ENCODE peak calls at places on chromosomes 16 and 17, in five cellular contexts. X is HepG2, V is K562, R is Panc1, O is HCT116. N is an unnamed sample.

GRCh38 chr17:65052585-65052984 is 4.0 kb downstream of the GNA13 start:
- DNase-seq in X (no peak), V (no peak), R (no peak), O (no peak), N (no peak)

GRCh38 chr17:16374129-16374528 is 6.8 kb upstream of the UBB start:
- DNase-seq in X (no peak), V (no peak), R (no peak), O (no peak), N (no peak)

GRCh38 chr16:89409161-89409711 is 81.1 kb downstream of the ANKRD11 start:
- DNase-seq in X (no peak), V (no peak), R (no peak), O (no peak), N (no peak)

GRCh38 chr17:36500745-36501225 is 14.3 kb downstream of the ZNHIT3 start:
- DNase-seq in X (no peak), V (no peak), R (no peak), O (no peak), N (no peak)

GRCh38 chr16:85181739-85182129 is 69.5 kb upstream of the CIBAR2 start:
- DNase-seq in X (peak), V (no peak), R (no peak), O (no peak), N (no peak)

GRCh38 chr16:58471209-58471975 is 28.6 kb upstream of the NDRG4 start:
- DNase-seq in X (no peak), V (no peak), R (no peak), O (no peak), N (no peak)

GRCh38 chr16:31354394-31355291 is at the start of gene ITGAX:
- DNase-seq in X (no peak), V (peak), R (no peak), O (no peak), N (peak)

GRCh38 chr17:58327363-58328194 is 1.0 kb downstream of the TSPOAP1 start:
- DNase-seq in X (no peak), V (no peak), R (no peak), O (no peak), N (no peak)

GRCh38 chr16:23324727-23325126 is 22.6 kb downstream of the SCNN1B start:
- DNase-seq in X (peak), V (no peak), R (no peak), O (no peak), N (no peak)

GRCh38 chr16:24775455-24775854 is 46.0 kb downstream of the TNRC6A start:
- DNase-seq in X (no peak), V (no peak), R (no peak), O (no peak), N (no peak)

GRCh38 chr16:49127103-49127502 is 154.5 kb downstream of the CBLN1 start:
- DNase-seq in X (no peak), V (peak), R (no peak), O (no peak), N (no peak)

GRCh38 chr17:9924735-9925191 is 19.7 kb upstream of the RCVRN start:
- DNase-seq in X (peak), V (peak), R (peak), O (peak), N (peak)

GRCh38 chr16:74480150-74481029 is 59.1 kb upstream of the CLEC18B start:
- DNase-seq in X (no peak), V (peak), R (no peak), O (peak), N (no peak)

GRCh38 chr16:56424791-56425438 is 430 bp downstream of the AMFR start:
- DNase-seq in X (no peak), V (peak), R (no peak), O (no peak), N (no peak)

GRCh38 chr16:86368261-86368660 is 142.1 kb upstream of the FOXF1 start:
- DNase-seq in X (no peak), V (no peak), R (no peak), O (no peak), N (no peak)

GRCh38 chr17:3636908-3637373 is 381 bp downstream of the CTNS start:
- DNase-seq in X (no peak), V (no peak), R (no peak), O (no peak), N (no peak)

GRCh38 chr17:81334419-81334896 is 39.4 kb upstream of the SLC38A10 start:
- DNase-seq in X (no peak), V (no peak), R (no peak), O (no peak), N (no peak)

GRCh38 chr16:27735031-27735430 is 185.1 kb downstream of the KATNIP start:
- DNase-seq in X (no peak), V (no peak), R (no peak), O (no peak), N (no peak)

GRCh38 chr17:58741121-58741625 is 14.5 kb upstream of the PPM1E start:
- DNase-seq in X (peak), V (no peak), R (no peak), O (peak), N (no peak)

GRCh38 chr17:35467824-35468223 is 19.3 kb upstream of the SLFN13 start:
- DNase-seq in X (no peak), V (no peak), R (no peak), O (no peak), N (no peak)

GRCh38 chr17:50608700-50609375 is 25.8 kb upstream of the ABCC3 start:
- DNase-seq in X (no peak), V (no peak), R (no peak), O (no peak), N (no peak)

GRCh38 chr16:10561001-10561400 is 19.4 kb downstream of the EMP2 start:
- DNase-seq in X (no peak), V (no peak), R (no peak), O (no peak), N (no peak)

GRCh38 chr17:43399839-43400328 is 1.1 kb downstream of the ARL4D start:
- DNase-seq in X (no peak), V (no peak), R (no peak), O (no peak), N (no peak)

GRCh38 chr17:72710185-72710584 is 382.3 kb downstream of the SLC39A11 start:
- DNase-seq in X (no peak), V (no peak), R (no peak), O (no peak), N (no peak)

GRCh38 chr17:64218066-64218465 is 45.0 kb downstream of the TEX2 start:
- DNase-seq in X (no peak), V (no peak), R (no peak), O (no peak), N (no peak)

GRCh38 chr16:11614587-11615175 is 28.0 kb upstream of the LITAF start:
- DNase-seq in X (no peak), V (no peak), R (no peak), O (no peak), N (no peak)

GRCh38 chr16:749010-749409 is 8.2 kb upstream of the CIAO3 start:
- DNase-seq in X (no peak), V (no peak), R (no peak), O (no peak), N (no peak)
- TF ChIP-seq REST in X (no peak), V (no peak), R (no peak), O (no peak), N (no peak)

GRCh38 chr16:87829988-87830672 is 39.2 kb downstream of the SLC7A5 start:
- DNase-seq in X (no peak), V (no peak), R (no peak), O (no peak), N (no peak)
- H3K27ac ChIP-seq in X (no peak), V (no peak), R (peak), O (no peak), N (no peak)

GRCh38 chr17:47957591-47958490 is at the start of gene PRR15L:
- DNase-seq in X (no peak), V (no peak), R (no peak), O (no peak), N (no peak)

GRCh38 chr17:47956818-47957590 is 679 bp downstream of the PRR15L start:
- DNase-seq in X (peak), V (no peak), R (no peak), O (no peak), N (no peak)

GRCh38 chr17:47952181-47953021 is 5.3 kb downstream of the PRR15L start:
- DNase-seq in X (peak), V (no peak), R (no peak), O (no peak), N (no peak)

GRCh38 chr17:47953945-47954344 is 3.7 kb downstream of the PRR15L start:
- DNase-seq in X (no peak), V (no peak), R (no peak), O (no peak), N (no peak)

DNA sequence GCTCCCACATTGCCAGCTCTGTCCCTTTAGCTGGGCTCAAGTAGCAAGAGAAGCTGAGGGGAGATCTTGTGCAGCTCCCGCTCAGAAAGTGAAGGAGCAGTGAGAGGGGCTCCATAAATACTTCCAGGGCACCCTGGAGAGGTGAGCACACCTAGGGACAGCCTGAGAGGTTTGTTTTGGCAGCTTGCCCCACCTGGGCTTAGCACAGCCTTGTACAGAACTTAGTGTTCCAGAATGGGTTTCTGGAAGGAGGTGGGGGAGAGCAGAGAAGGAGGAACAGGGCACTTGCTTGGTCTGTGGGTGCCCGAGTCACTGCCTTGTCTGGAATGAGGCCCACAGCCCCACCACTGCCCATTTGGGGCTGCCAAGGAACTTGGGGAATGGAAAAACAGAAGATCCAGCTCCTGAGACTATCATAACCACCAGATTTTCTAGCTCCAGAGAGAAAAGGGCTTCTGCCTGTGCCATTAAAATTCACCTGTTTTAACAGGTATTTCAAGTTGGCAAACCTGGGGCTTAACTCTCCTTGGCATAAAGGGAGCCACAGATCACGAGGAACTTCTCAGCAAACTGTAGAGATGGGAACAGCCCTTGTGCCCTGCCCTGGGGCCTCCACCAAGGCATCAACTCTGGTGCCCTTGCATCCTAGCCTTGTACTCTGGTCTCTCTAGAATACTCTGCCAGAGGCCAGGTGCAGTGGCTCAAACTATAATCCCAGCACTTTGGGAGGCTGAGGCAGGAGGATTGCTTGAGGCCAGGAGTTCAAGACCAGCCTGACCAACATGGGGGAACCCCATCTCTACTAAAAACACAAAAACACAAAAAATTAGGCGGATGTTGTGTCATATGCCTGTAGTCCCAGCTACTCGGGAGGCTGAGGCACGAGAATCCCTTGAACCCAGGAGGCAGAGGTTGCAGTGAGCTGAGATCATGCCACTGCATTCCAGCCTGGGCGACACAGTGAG is 1.9 kb downstream of the PRR15L start:
- DNase-seq in X (no peak), V (no peak), R (no peak), O (no peak), N (no peak)
- TF ChIP-seq POLR2AphosphoS5 in X (no peak), V (no peak), R (no peak), O (no peak), N (no peak)

GRCh38 chr17:21474815-21475214 is 98.7 kb downstream of the KCNJ12 start:
- DNase-seq in X (no peak), V (no peak), R (no peak), O (no peak), N (no peak)

GRCh38 chr17:21470861-21471260 is 94.7 kb downstream of the KCNJ12 start:
- DNase-seq in X (no peak), V (no peak), R (no peak), O (no peak), N (no peak)

GRCh38 chr17:21475555-21475954 is 99.4 kb downstream of the KCNJ12 start:
- DNase-seq in X (no peak), V (no peak), R (no peak), O (no peak), N (no peak)
- TF ChIP-seq REST in X (no peak), V (no peak), R (no peak), O (no peak), N (no peak)

N was measured in HL-60.